ENCODE peak calls at places on chromosomes 1 and 21, in four cellular contexts. One of them, this sample, is unnamed.

GRCh38 chr1:161032409-161032808 is 6.4 kb downstream of the TSTD1 start:
- DNase-seq in NCI-H524: no peak
- DNase-seq in NCI-H1105: no peak
- DNase-seq in A172: no peak
- DNase-seq in this sample: no peak

GRCh38 chr1:31111290-31111951 is 45.9 kb upstream of the PUM1 start:
- DNase-seq in A172: peak; percentile 4
- DNase-seq in NCI-H1105: no peak
- DNase-seq in NCI-H524: no peak
- DNase-seq in this sample: peak; percentile 38

GRCh38 chr1:152870831-152871730 is 7.0 kb upstream of the SMCP start:
- DNase-seq in A172: peak; percentile 47
- DNase-seq in NCI-H524: no peak
- DNase-seq in NCI-H1105: no peak
- DNase-seq in this sample: peak; percentile 27

GRCh38 chr21:44758781-44759627 is 42.6 kb downstream of the UBE2G2 start:
- DNase-seq in NCI-H1105: no peak
- DNase-seq in NCI-H524: no peak
- DNase-seq in A172: no peak
- DNase-seq in this sample: no peak

GRCh38 chr1:167797005-167797404 is 75.2 kb downstream of the MPZL1 start:
- DNase-seq in NCI-H1105: no peak
- DNase-seq in NCI-H524: no peak
- DNase-seq in A172: peak; percentile 90
- DNase-seq in this sample: no peak

GRCh38 chr1:1318131-1318652 is 6.3 kb downstream of the INTS11 start:
- DNase-seq in NCI-H1105: peak; percentile 48
- DNase-seq in A172: peak; percentile 87
- DNase-seq in NCI-H524: no peak
- DNase-seq in this sample: no peak

GRCh38 chr21:45937721-45938452 is 43.7 kb upstream of the COL6A1 start:
- DNase-seq in NCI-H524: peak; percentile 88
- DNase-seq in NCI-H1105: no peak
- DNase-seq in A172: no peak
- DNase-seq in this sample: no peak

GRCh38 chr21:26965567-26966359 is 1.1 kb downstream of the ADAMTS5 start:
- DNase-seq in NCI-H1105: no peak
- DNase-seq in A172: no peak
- DNase-seq in NCI-H524: no peak
- DNase-seq in this sample: peak; percentile 52

GRCh38 chr1:158116768-158117167 is 63.9 kb upstream of the CD1D start:
- DNase-seq in NCI-H524: no peak
- DNase-seq in A172: no peak
- DNase-seq in NCI-H1105: no peak
- DNase-seq in this sample: no peak

GRCh38 chr1:33155877-33156538 is 25.8 kb downstream of the TRIM62 start:
- DNase-seq in A172: no peak
- DNase-seq in NCI-H524: no peak
- DNase-seq in NCI-H1105: no peak
- DNase-seq in this sample: no peak

GRCh38 chr1:162625624-162626023 is 6.6 kb upstream of the DDR2 start:
- DNase-seq in NCI-H1105: no peak
- DNase-seq in A172: no peak
- DNase-seq in NCI-H524: no peak
- DNase-seq in this sample: no peak

GRCh38 chr1:244231193-244231571 is 180.1 kb downstream of the ZBTB18 start:
- DNase-seq in A172: no peak
- DNase-seq in NCI-H1105: no peak
- DNase-seq in NCI-H524: no peak
- DNase-seq in this sample: no peak

GRCh38 chr21:16046625-16047340 is 317.0 kb downstream of the USP25 start:
- DNase-seq in NCI-H1105: no peak
- DNase-seq in A172: peak; percentile 69
- DNase-seq in NCI-H524: no peak
- DNase-seq in this sample: no peak

GRCh38 chr21:38859852-38860251 is 54.1 kb downstream of the ETS2 start:
- DNase-seq in NCI-H1105: no peak
- DNase-seq in NCI-H524: no peak
- DNase-seq in A172: peak; percentile 49
- DNase-seq in this sample: no peak

GRCh38 chr1:234924450-234925355 is 203.9 kb downstream of the TOMM20 start:
- DNase-seq in NCI-H1105: no peak
- DNase-seq in NCI-H524: no peak
- DNase-seq in A172: no peak
- DNase-seq in this sample: no peak

GRCh38 chr1:102191723-102192122 is 195.0 kb upstream of the OLFM3 start:
- DNase-seq in NCI-H1105: peak; percentile 63
- DNase-seq in A172: peak; percentile 8
- DNase-seq in NCI-H524: peak; percentile 19
- DNase-seq in this sample: peak; percentile 62

GRCh38 chr1:192564099-192564498 is 11.5 kb upstream of the RGS1 start:
- DNase-seq in NCI-H1105: no peak
- DNase-seq in A172: no peak
- DNase-seq in NCI-H524: no peak
- DNase-seq in this sample: no peak

GRCh38 chr1:119647734-119648619 is at the start of gene ZNF697:
- DNase-seq in NCI-H1105: peak; percentile 95
- DNase-seq in NCI-H524: peak; percentile 84
- DNase-seq in A172: peak; percentile 95
- DNase-seq in this sample: peak; percentile 87

GRCh38 chr1:200755456-200755855 is 16.8 kb downstream of the CAMSAP2 start:
- DNase-seq in NCI-H1105: no peak
- DNase-seq in NCI-H524: no peak
- DNase-seq in A172: no peak
- DNase-seq in this sample: no peak

GRCh38 chr1:40385437-40386310 is 12.1 kb downstream of the SMAP2 start:
- DNase-seq in NCI-H1105: no peak
- DNase-seq in NCI-H524: no peak
- DNase-seq in A172: no peak
- DNase-seq in this sample: no peak

GRCh38 chr1:223417444-223417843 is 24.2 kb downstream of the CCDC185 start:
- DNase-seq in NCI-H524: no peak
- DNase-seq in A172: no peak
- DNase-seq in NCI-H1105: no peak
- DNase-seq in this sample: no peak

GRCh38 chr1:11309385-11309784 is 36.4 kb downstream of the UBIAD1 start:
- DNase-seq in NCI-H524: no peak
- DNase-seq in NCI-H1105: no peak
- DNase-seq in A172: no peak
- DNase-seq in this sample: no peak

GRCh38 chr1:233945573-233945972 is 41.1 kb downstream of the SLC35F3 start:
- DNase-seq in NCI-H524: no peak
- DNase-seq in A172: peak; percentile 91
- DNase-seq in NCI-H1105: no peak
- DNase-seq in this sample: no peak

GRCh38 chr1:194568610-194569009 is 1382.2 kb upstream of the B3GALT2 start:
- DNase-seq in A172: peak; percentile 26
- DNase-seq in NCI-H1105: no peak
- DNase-seq in NCI-H524: no peak
- DNase-seq in this sample: no peak

GRCh38 chr1:45685308-45686080 is 839 bp downstream of the GPBP1L1 start:
- DNase-seq in NCI-H524: no peak
- DNase-seq in NCI-H1105: peak; percentile 5
- DNase-seq in A172: peak; percentile 4
- DNase-seq in this sample: no peak

GRCh38 chr1:109750241-109750882 is 9.5 kb upstream of the GSTM3 start:
- DNase-seq in A172: no peak
- DNase-seq in NCI-H1105: no peak
- DNase-seq in NCI-H524: no peak
- DNase-seq in this sample: no peak

GRCh38 chr1:58895559-58896135 is 111.8 kb upstream of the JUN start:
- DNase-seq in NCI-H524: no peak
- DNase-seq in A172: peak; percentile 64
- DNase-seq in NCI-H1105: no peak
- DNase-seq in this sample: no peak

GRCh38 chr21:41396452-41397107 is 29.5 kb upstream of the MX1 start:
- DNase-seq in A172: peak; percentile 19
- DNase-seq in NCI-H524: no peak
- DNase-seq in NCI-H1105: no peak
- DNase-seq in this sample: no peak

GRCh38 chr21:26686278-26686677 is 113.2 kb upstream of the CYYR1 start:
- DNase-seq in A172: peak; percentile 73
- DNase-seq in NCI-H1105: peak; percentile 7
- DNase-seq in NCI-H524: no peak
- DNase-seq in this sample: no peak

GRCh38 chr1:154809436-154810413 is 60.4 kb downstream of the KCNN3 start:
- DNase-seq in NCI-H1105: no peak
- DNase-seq in NCI-H524: no peak
- DNase-seq in A172: peak; percentile 84
- DNase-seq in this sample: no peak

GRCh38 chr1:66916320-66916719 is 8.3 kb downstream of the DNAI4 start:
- DNase-seq in A172: no peak
- DNase-seq in NCI-H524: no peak
- DNase-seq in NCI-H1105: no peak
- DNase-seq in this sample: no peak

GRCh38 chr1:113780363-113781146 is 21.3 kb upstream of the PHTF1 start:
- DNase-seq in NCI-H1105: no peak
- DNase-seq in NCI-H524: no peak
- DNase-seq in A172: no peak
- DNase-seq in this sample: no peak

GRCh38 chr1:40980453-40981121 is 1.1 kb downstream of the CTPS1 start:
- DNase-seq in NCI-H1105: peak; percentile 9
- DNase-seq in NCI-H524: no peak
- DNase-seq in A172: peak; percentile 31
- DNase-seq in this sample: no peak

GRCh38 chr1:53681647-53682368 is 57.2 kb downstream of the GLIS1 start:
- DNase-seq in NCI-H1105: peak; percentile 73
- DNase-seq in A172: peak; percentile 8
- DNase-seq in NCI-H524: peak; percentile 85
- DNase-seq in this sample: peak; percentile 51

GRCh38 chr1:193346085-193346484 is 159.7 kb upstream of the B3GALT2 start:
- DNase-seq in NCI-H524: no peak
- DNase-seq in NCI-H1105: no peak
- DNase-seq in A172: no peak
- DNase-seq in this sample: no peak

GRCh38 chr1:111139234-111139955 is 498 bp downstream of the DRAM2 start:
- DNase-seq in NCI-H524: peak; percentile 84
- DNase-seq in NCI-H1105: peak; percentile 85
- DNase-seq in A172: peak; percentile 44
- DNase-seq in this sample: peak; percentile 65

GRCh38 chr21:34630536-34631143 is 15.7 kb upstream of the RCAN1 start:
- DNase-seq in NCI-H1105: peak; percentile 51
- DNase-seq in A172: peak; percentile 67
- DNase-seq in NCI-H524: peak; percentile 56
- DNase-seq in this sample: peak; percentile 52